ENCODE peak calls at places on chromosome 9, in ten cellular contexts. O, Q, Y, W, T, I, G, P, X and S are unnamed samples.

GRCh38 chr9:125593581-125593980 is 113.4 kb downstream of the MAPKAP1 start:
- DNase-seq in O (no peak), Q (no peak), Y (no peak), W (no peak), T (no peak), I (peak; percentile 12), G (no peak), P (no peak), X (no peak), S (no peak)

GRCh38 chr9:127358023-127358535 is 38.9 kb upstream of the SLC2A8 start:
- DNase-seq in O (no peak), Q (no peak), Y (no peak), W (no peak), T (no peak), I (no peak), G (no peak), P (no peak), X (no peak), S (no peak)

GRCh38 chr9:935348-935965 is 41.0 kb upstream of the DMRT3 start:
- DNase-seq in O (peak; percentile 17), Q (no peak), Y (no peak), W (no peak), T (no peak), I (peak; percentile 6), G (no peak), P (peak; percentile 2), X (peak; percentile 33), S (no peak)

GRCh38 chr9:92963831-92964606 is 16.7 kb downstream of the FGD3 start:
- DNase-seq in O (no peak), Q (peak; percentile 70), Y (no peak), W (peak; percentile 51), T (peak; percentile 64), I (no peak), G (no peak), P (peak; percentile 47), X (peak; percentile 39), S (no peak)

GRCh38 chr9:93422987-93423386 is 28.5 kb upstream of the FAM120A start:
- DNase-seq in O (no peak), Q (no peak), Y (no peak), W (no peak), T (no peak), I (no peak), G (no peak), P (peak; percentile 33), X (no peak), S (no peak)

GRCh38 chr9:105415344-105415980 is 32.4 kb upstream of the FSD1L start:
- DNase-seq in O (peak; percentile 22), Q (no peak), Y (no peak), W (no peak), T (no peak), I (peak; percentile 45), G (peak; percentile 67), P (peak; percentile 79), X (peak; percentile 84), S (peak; percentile 37)

GRCh38 chr9:126411225-126411947 is 84.8 kb downstream of the MVB12B start:
- DNase-seq in O (peak; percentile 79), Q (no peak), Y (no peak), W (no peak), T (no peak), I (no peak), G (no peak), P (no peak), X (no peak), S (peak; percentile 87)

GRCh38 chr9:117771162-117771561 is 67.0 kb downstream of the TLR4 start:
- DNase-seq in O (no peak), Q (no peak), Y (peak; percentile 48), W (no peak), T (no peak), I (no peak), G (no peak), P (peak; percentile 21), X (peak; percentile 7), S (no peak)

GRCh38 chr9:79662553-79662956 is 90.8 kb downstream of the TLE4 start:
- DNase-seq in O (no peak), Q (no peak), Y (no peak), W (no peak), T (no peak), I (no peak), G (peak; percentile 81), P (no peak), X (no peak), S (no peak)

GRCh38 chr9:36744678-36745077 is 172.0 kb downstream of the MELK start:
- DNase-seq in O (no peak), Q (no peak), Y (no peak), W (no peak), T (no peak), I (no peak), G (no peak), P (no peak), X (no peak), S (no peak)

GRCh38 chr9:104747245-104747564 is 278 bp upstream of the NIPSNAP3A start:
- DNase-seq in O (no peak), Q (no peak), Y (no peak), W (no peak), T (no peak), I (no peak), G (no peak), P (no peak), X (no peak), S (no peak)

GRCh38 chr9:136882109-136882946 is 4.0 kb upstream of the TRAF2 start:
- DNase-seq in O (peak; percentile 96), Q (no peak), Y (peak; percentile 45), W (peak; percentile 93), T (peak; percentile 80), I (peak; percentile 87), G (peak; percentile 63), P (peak; percentile 62), X (peak; percentile 87), S (no peak)

DNA sequence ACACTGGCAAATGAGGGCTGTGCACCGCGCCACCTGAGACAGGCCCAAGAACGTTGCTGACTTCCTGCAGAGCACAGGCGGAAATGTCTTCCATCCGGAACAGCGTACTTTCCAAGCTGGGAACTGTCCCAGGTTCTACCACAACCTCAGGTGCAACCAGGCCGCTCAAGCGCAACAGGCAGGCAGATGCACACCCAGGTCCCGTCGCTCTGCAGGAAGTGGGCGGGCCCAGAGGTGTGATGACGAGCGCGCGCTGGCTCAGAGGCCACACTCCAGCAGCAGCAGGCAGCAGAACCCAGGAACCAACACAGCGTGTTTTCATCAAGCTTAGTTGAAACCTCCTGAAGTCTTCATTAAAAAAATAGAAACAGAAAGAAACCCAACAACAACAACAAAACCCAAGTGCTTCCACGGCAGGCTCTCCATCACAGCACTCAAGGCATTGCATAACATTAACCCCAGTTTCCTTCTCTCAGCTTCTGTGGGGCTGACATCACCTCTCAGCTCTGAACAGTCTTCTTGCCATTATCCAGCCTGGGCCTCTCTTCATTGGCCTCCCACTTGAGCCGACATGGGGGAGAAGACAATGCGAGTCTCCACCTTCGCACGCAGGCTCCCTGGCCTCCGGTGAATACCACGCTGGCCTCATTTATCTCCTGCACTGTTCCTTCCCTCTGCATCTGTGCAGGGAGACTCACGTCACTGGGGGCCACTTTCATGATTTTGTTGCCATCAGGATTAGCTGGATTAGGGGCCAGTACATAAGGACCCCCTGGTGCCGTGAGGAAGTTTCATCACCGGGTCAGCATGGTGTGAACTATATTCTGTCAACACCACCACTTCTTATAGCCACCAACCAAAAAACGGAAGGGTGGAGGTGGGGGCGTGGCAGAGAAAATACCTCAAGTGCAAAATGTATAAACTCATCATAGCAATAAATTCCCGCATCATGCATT is 22.1 kb downstream of the PTCH1 start:
- DNase-seq in O (no peak), Q (no peak), Y (peak; percentile 7), W (no peak), T (no peak), I (no peak), G (peak; percentile 43), P (peak; percentile 83), X (peak; percentile 42), S (no peak)
- H3K4me3 ChIP-seq in O (no peak overlapping the region), Q (no peak overlapping the region), Y (no peak overlapping the region), W (no peak overlapping the region), T (no peak overlapping the region), I (no peak overlapping the region), G (no peak overlapping the region), P (no peak overlapping the region), X (no peak overlapping the region), S (peak overlapping the region; percentile 20)

GRCh38 chr9:107700902-107701301 is 211.3 kb upstream of the KLF4 start:
- DNase-seq in O (no peak), Q (no peak), Y (no peak), W (no peak), T (no peak), I (no peak), G (no peak), P (no peak), X (no peak), S (no peak)
- H3K4me3 ChIP-seq in O (no peak overlapping the region), Q (no peak overlapping the region), Y (no peak overlapping the region), W (no peak overlapping the region), T (no peak overlapping the region), I (no peak overlapping the region), G (no peak overlapping the region), P (no peak overlapping the region), X (no peak overlapping the region), S (no peak overlapping the region)

DNA sequence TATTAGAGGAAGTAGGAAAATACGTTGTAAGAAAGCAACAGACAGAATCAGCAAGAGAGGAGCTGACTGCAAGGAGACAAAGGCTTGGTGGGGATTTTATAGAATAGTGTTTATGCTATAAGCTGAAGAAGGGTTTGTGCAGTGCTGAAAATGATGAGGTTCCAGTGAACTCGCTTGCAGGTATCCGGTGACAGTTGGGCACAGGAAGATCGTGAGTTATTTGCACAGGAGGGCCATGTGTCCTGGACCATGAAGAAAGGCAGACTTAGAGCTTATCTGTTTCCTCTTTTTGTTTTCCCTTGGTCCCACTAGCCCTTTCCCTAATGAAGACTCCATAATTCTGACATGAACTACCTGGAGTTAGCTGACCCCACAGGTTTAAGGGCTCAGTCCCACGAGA is 61.4 kb downstream of the NXNL2 start:
- DNase-seq in O (no peak), Q (no peak), Y (no peak), W (no peak), T (no peak), I (no peak), G (no peak), P (no peak), X (no peak), S (no peak)
- H3K4me3 ChIP-seq in O (no peak overlapping the region), Q (no peak overlapping the region), Y (no peak overlapping the region), W (no peak overlapping the region), T (no peak overlapping the region), I (no peak overlapping the region), G (no peak overlapping the region), P (no peak overlapping the region), X (no peak overlapping the region), S (no peak overlapping the region)

GRCh38 chr9:134661791-134662142 is 20.2 kb downstream of the COL5A1 start:
- DNase-seq in O (peak; percentile 32), Q (peak; percentile 37), Y (no peak), W (peak; percentile 5), T (peak; percentile 79), I (peak; percentile 53), G (no peak), P (no peak), X (peak; percentile 69), S (no peak)

GRCh38 chr9:134663753-134664415 is 22.3 kb downstream of the COL5A1 start:
- DNase-seq in O (no peak), Q (peak; percentile 40), Y (no peak), W (peak; percentile 10), T (peak; percentile 42), I (no peak), G (no peak), P (no peak), X (no peak), S (no peak)

GRCh38 chr9:134661299-134661698 is 19.7 kb downstream of the COL5A1 start:
- DNase-seq in O (no peak), Q (peak; percentile 44), Y (no peak), W (no peak), T (no peak), I (no peak), G (no peak), P (no peak), X (no peak), S (no peak)

GRCh38 chr9:134663084-134663483 is 21.5 kb downstream of the COL5A1 start:
- DNase-seq in O (no peak), Q (peak; percentile 36), Y (no peak), W (peak; percentile 1), T (peak; percentile 48), I (no peak), G (no peak), P (no peak), X (no peak), S (no peak)

GRCh38 chr9:134662143-134662876 is 20.7 kb downstream of the COL5A1 start:
- DNase-seq in O (peak; percentile 72), Q (peak; percentile 67), Y (peak; percentile 72), W (peak; percentile 11), T (peak; percentile 83), I (peak; percentile 84), G (no peak), P (peak; percentile 29), X (peak; percentile 80), S (peak; percentile 75)
- H3K4me3 ChIP-seq in O (no peak overlapping the region), Q (no peak overlapping the region), Y (no peak overlapping the region), W (no peak overlapping the region), T (no peak overlapping the region), I (no peak overlapping the region), G (no peak overlapping the region), P (no peak overlapping the region), X (no peak overlapping the region), S (no peak overlapping the region)